ENCODE peak calls at places on chromosomes 7 and 10, in four cellular contexts. Q is heart right ventricle, G is bronchial epithelial cell, M is occipital lobe. Z is an unnamed sample.

GRCh38 chr7:22842383-22842903 is 19.8 kb upstream of the TOMM7 start:
- DNase-seq in G (no peak), Q (no peak), M (no peak), Z (no peak)

GRCh38 chr10:24953350-24954074 is 1.1 kb upstream of the PRTFDC1 start:
- DNase-seq in Q (no peak), M (no peak), G (peak; percentile 39), Z (no peak)

GRCh38 chr7:23298141-23298851 is 843 bp upstream of the MALSU1 start:
- DNase-seq in Q (peak; percentile 9), M (no peak), G (no peak), Z (peak; percentile 47)

GRCh38 chr7:45626441-45627430 is 52.6 kb downstream of the ADCY1 start:
- DNase-seq in Q (no peak), M (peak; percentile 18), G (no peak), Z (no peak)

GRCh38 chr10:23383637-23384036 is 39.0 kb upstream of the C10orf67 start:
- DNase-seq in G (peak; percentile 53), M (no peak), Q (no peak), Z (no peak)

GRCh38 chr10:13001041-13001886 is at the start of gene CCDC3:
- DNase-seq in M (no peak), Q (peak; percentile 19), G (no peak), Z (peak; percentile 44)

GRCh38 chr7:130988443-130988842 is 254.4 kb upstream of the KLF14 start:
- DNase-seq in G (no peak), Q (no peak), M (no peak), Z (no peak)

GRCh38 chr7:115707684-115708341 is 322.8 kb downstream of the TFEC start:
- DNase-seq in M (no peak), G (no peak), Q (no peak), Z (no peak)

GRCh38 chr7:73429218-73429617 is 4.4 kb upstream of the FZD9 start:
- DNase-seq in M (no peak), G (no peak), Q (no peak), Z (no peak)

GRCh38 chr10:132735341-132735775 is 50.6 kb downstream of the NKX6-2 start:
- DNase-seq in M (no peak), G (no peak), Q (no peak), Z (no peak)

GRCh38 chr10:122221958-122222357 is 49.1 kb upstream of the BTBD16 start:
- DNase-seq in Q (no peak), M (no peak), G (no peak), Z (no peak)

GRCh38 chr7:48512892-48513291 is 341.6 kb downstream of the ABCA13 start:
- DNase-seq in Q (no peak), G (no peak), M (no peak), Z (no peak)

GRCh38 chr7:152231089-152231488 is 204.7 kb downstream of the KMT2C start:
- DNase-seq in Q (no peak), M (no peak), G (no peak), Z (no peak)

GRCh38 chr7:113608786-113609185 is 310.0 kb downstream of the PPP1R3A start:
- DNase-seq in Q (no peak), G (no peak), M (no peak), Z (no peak)

GRCh38 chr10:80154978-80155695 is 22.6 kb downstream of the PLAC9 start:
- DNase-seq in M (peak; percentile 36), G (peak; percentile 95), Q (no peak), Z (no peak)

GRCh38 chr10:51651063-51651462 is 48.3 kb downstream of the CSTF2T start:
- DNase-seq in G (peak; percentile 70), M (no peak), Q (no peak), Z (no peak)

GRCh38 chr7:140625908-140626868 is 14.4 kb downstream of the DENND2A start:
- DNase-seq in M (peak; percentile 25), Q (peak; percentile 94), G (peak; percentile 75), Z (peak; percentile 98)

GRCh38 chr10:133212853-133213494 is 17.0 kb upstream of the UTF1 start:
- DNase-seq in G (no peak), M (no peak), Q (no peak), Z (no peak)

Z was measured in ovary.